ENCODE peak calls at places on chromosomes 1 and 21, in five cellular contexts. One of them, this sample, is unnamed.

GRCh38 chr1:153485880-153486279 is 25.4 kb upstream of the S100A7 start:
- DNase-seq in ovary: no peak
- DNase-seq in IMR-90: no peak
- DNase-seq in astrocyte of the cerebellum: no peak
- DNase-seq in kidney epithelial cell: no peak
- DNase-seq in this sample: peak

GRCh38 chr1:111628153-111628552 is 8.6 kb downstream of the RAP1A start:
- DNase-seq in ovary: no peak
- DNase-seq in IMR-90: no peak
- DNase-seq in astrocyte of the cerebellum: peak
- DNase-seq in kidney epithelial cell: no peak
- DNase-seq in this sample: no peak

GRCh38 chr1:180269848-180270766 is 40.0 kb downstream of the LHX4 start:
- DNase-seq in ovary: no peak
- DNase-seq in IMR-90: no peak
- DNase-seq in astrocyte of the cerebellum: no peak
- DNase-seq in kidney epithelial cell: no peak
- DNase-seq in this sample: no peak

GRCh38 chr21:41933259-41934079 is 20.3 kb downstream of the C2CD2 start:
- DNase-seq in ovary: peak
- DNase-seq in IMR-90: peak
- DNase-seq in astrocyte of the cerebellum: no peak
- DNase-seq in kidney epithelial cell: no peak
- DNase-seq in this sample: peak

GRCh38 chr1:7430646-7431045 is 340.4 kb upstream of the VAMP3 start:
- DNase-seq in ovary: no peak
- DNase-seq in IMR-90: no peak
- DNase-seq in astrocyte of the cerebellum: no peak
- DNase-seq in kidney epithelial cell: no peak
- DNase-seq in this sample: peak

GRCh38 chr1:99650773-99651437 is 5.0 kb downstream of the PALMD start:
- DNase-seq in ovary: no peak
- DNase-seq in IMR-90: no peak
- DNase-seq in astrocyte of the cerebellum: peak
- DNase-seq in kidney epithelial cell: no peak
- DNase-seq in this sample: no peak

GRCh38 chr1:244449936-244450508 is 1.7 kb downstream of the ADSS2 start:
- DNase-seq in ovary: no peak
- DNase-seq in IMR-90: no peak
- DNase-seq in astrocyte of the cerebellum: no peak
- DNase-seq in kidney epithelial cell: no peak
- DNase-seq in this sample: no peak

GRCh38 chr21:15063081-15063820 is 1.5 kb downstream of the NRIP1 start:
- DNase-seq in ovary: no peak
- DNase-seq in IMR-90: peak
- DNase-seq in astrocyte of the cerebellum: no peak
- DNase-seq in kidney epithelial cell: no peak
- DNase-seq in this sample: peak

GRCh38 chr1:1306070-1306660 is 1.6 kb downstream of the ACAP3 start:
- DNase-seq in ovary: no peak
- DNase-seq in IMR-90: peak
- DNase-seq in astrocyte of the cerebellum: no peak
- DNase-seq in kidney epithelial cell: no peak
- DNase-seq in this sample: peak

GRCh38 chr1:71861022-71861421 is 421.3 kb downstream of the NEGR1 start:
- DNase-seq in ovary: no peak
- DNase-seq in IMR-90: peak
- DNase-seq in astrocyte of the cerebellum: no peak
- DNase-seq in kidney epithelial cell: no peak
- DNase-seq in this sample: peak

GRCh38 chr1:37570528-37571334 is 14.0 kb downstream of the DNALI1 start:
- DNase-seq in ovary: no peak
- DNase-seq in IMR-90: no peak
- DNase-seq in astrocyte of the cerebellum: no peak
- DNase-seq in kidney epithelial cell: no peak
- DNase-seq in this sample: no peak

GRCh38 chr1:2377751-2378440 is 13.5 kb downstream of the MORN1 start:
- DNase-seq in ovary: peak
- DNase-seq in IMR-90: no peak
- DNase-seq in astrocyte of the cerebellum: no peak
- DNase-seq in kidney epithelial cell: no peak
- DNase-seq in this sample: no peak

GRCh38 chr1:2375923-2376260 is 15.5 kb downstream of the MORN1 start:
- DNase-seq in ovary: peak
- DNase-seq in IMR-90: no peak
- DNase-seq in astrocyte of the cerebellum: no peak
- DNase-seq in kidney epithelial cell: no peak
- DNase-seq in this sample: no peak

GRCh38 chr1:2376931-2377672 is 14.3 kb downstream of the MORN1 start:
- DNase-seq in ovary: peak
- DNase-seq in IMR-90: no peak
- DNase-seq in astrocyte of the cerebellum: no peak
- DNase-seq in kidney epithelial cell: no peak
- DNase-seq in this sample: no peak

GRCh38 chr1:2375246-2375922 is 16.0 kb downstream of the MORN1 start:
- DNase-seq in ovary: peak
- DNase-seq in IMR-90: no peak
- DNase-seq in astrocyte of the cerebellum: no peak
- DNase-seq in kidney epithelial cell: no peak
- DNase-seq in this sample: no peak

DNA sequence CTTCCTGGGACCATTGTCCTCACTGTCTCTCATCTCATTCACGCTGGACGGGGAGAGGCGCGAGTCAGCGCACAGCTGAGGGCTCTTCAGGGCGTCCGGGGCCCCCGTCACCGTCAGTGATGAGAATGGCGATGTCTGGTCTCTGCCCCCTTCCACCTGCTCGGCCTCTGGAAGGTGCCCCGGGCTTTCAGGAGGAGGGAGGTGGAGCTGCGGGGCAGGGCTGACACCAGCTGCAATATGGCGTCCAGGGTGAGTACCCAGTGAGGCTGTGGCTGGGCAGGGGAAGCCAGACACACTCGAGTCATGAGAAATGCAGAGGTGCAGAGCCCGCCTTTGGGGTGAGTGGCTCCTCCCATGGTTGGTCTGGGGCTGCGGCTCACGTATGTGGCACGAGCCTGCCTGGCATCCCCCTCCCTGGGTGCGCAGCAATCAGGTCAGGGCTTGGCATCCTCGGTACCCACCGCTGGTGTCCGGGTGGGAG is 15.1 kb downstream of the MORN1 start:
- DNase-seq in ovary: peak
- DNase-seq in IMR-90: no peak
- DNase-seq in astrocyte of the cerebellum: no peak
- DNase-seq in kidney epithelial cell: no peak
- DNase-seq in this sample: no peak
- H3K4me3 ChIP-seq in ovary: no peak
- H3K4me3 ChIP-seq in IMR-90: no peak
- H3K4me3 ChIP-seq in astrocyte of the cerebellum: no peak
- H3K4me3 ChIP-seq in kidney epithelial cell: no peak
- H3K4me3 ChIP-seq in this sample: no peak

DNA sequence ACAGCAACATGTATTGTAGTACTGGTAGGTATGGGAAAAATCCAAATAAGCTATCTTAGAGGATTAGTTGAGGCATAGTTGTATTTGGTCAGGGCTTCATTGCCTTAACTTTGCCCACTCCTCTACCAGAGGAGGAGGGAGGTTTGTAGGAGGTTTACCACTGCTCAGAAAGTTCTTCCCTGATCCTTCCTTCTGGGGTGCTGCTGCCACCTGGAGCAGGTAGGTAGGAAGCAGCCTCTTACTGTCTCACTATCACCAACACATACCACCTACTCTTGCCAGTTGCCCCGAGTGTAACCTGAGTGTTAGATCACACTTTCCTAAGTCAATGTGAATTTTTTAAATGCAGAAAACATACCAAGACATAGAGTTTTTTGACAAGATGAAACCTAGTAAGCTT is 24.1 kb upstream of the ZSWIM5 start:
- DNase-seq in ovary: no peak
- DNase-seq in IMR-90: no peak
- DNase-seq in astrocyte of the cerebellum: no peak
- DNase-seq in kidney epithelial cell: no peak
- DNase-seq in this sample: no peak
- TF ChIP-seq CTCF in ovary: no peak
- TF ChIP-seq CTCF in IMR-90: no peak
- TF ChIP-seq CTCF in astrocyte of the cerebellum: no peak
- TF ChIP-seq CTCF in kidney epithelial cell: no peak
- TF ChIP-seq CTCF in this sample: no peak

GRCh38 chr1:32393136-32393535 is 1.1 kb downstream of the BSDC1 start:
- DNase-seq in ovary: no peak
- DNase-seq in IMR-90: peak
- DNase-seq in astrocyte of the cerebellum: no peak
- DNase-seq in kidney epithelial cell: no peak
- DNase-seq in this sample: peak

GRCh38 chr1:32393832-32394140 is 455 bp downstream of the BSDC1 start:
- DNase-seq in ovary: no peak
- DNase-seq in IMR-90: no peak
- DNase-seq in astrocyte of the cerebellum: no peak
- DNase-seq in kidney epithelial cell: no peak
- DNase-seq in this sample: peak

GRCh38 chr1:32394890-32395415 is 712 bp upstream of the BSDC1 start:
- DNase-seq in ovary: no peak
- DNase-seq in IMR-90: peak
- DNase-seq in astrocyte of the cerebellum: no peak
- DNase-seq in kidney epithelial cell: no peak
- DNase-seq in this sample: peak

GRCh38 chr1:32392358-32392757 is 1.9 kb downstream of the BSDC1 start:
- DNase-seq in ovary: no peak
- DNase-seq in IMR-90: no peak
- DNase-seq in astrocyte of the cerebellum: no peak
- DNase-seq in kidney epithelial cell: no peak
- DNase-seq in this sample: no peak

DNA sequence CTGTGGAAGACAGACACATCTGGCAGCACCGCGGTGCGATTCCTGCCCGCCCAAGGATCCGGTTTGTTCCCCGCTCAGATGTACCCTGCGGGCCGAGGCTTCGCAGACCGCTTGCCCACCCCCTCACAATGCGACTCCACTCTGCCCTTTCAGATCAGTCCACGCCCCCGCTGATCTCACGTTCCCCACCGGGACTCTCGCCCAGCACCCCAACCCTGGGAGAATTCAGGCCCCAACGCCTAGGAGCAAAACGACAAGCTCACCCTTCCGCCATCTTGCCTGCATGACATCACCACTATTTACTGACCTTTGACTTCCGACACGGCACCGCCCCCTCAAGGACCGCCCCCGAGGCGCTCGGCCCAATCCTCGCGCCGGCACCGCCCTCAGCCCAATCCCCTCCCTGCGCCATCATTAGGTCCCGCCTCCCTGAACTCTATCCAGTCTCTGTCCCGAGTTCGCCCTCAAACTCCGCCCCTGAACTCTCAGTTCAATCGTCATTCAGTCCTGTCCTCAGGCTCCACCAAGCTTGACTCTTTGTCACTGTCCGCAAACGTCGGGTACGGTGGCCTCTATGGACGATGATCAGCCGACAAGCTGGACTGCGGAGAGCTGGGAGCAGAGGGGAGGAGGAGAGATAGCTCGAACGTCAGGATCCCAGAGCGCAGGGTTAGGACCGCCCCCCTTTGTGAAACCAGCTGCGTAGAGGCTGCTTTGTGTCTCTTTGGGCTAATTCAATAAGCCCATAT is at the start of gene BSDC1:
- DNase-seq in ovary: peak
- DNase-seq in IMR-90: peak
- DNase-seq in astrocyte of the cerebellum: peak
- DNase-seq in kidney epithelial cell: peak
- DNase-seq in this sample: peak
- H3K4me3 ChIP-seq in ovary: peak
- H3K4me3 ChIP-seq in IMR-90: peak
- H3K4me3 ChIP-seq in astrocyte of the cerebellum: peak
- H3K4me3 ChIP-seq in kidney epithelial cell: peak
- H3K4me3 ChIP-seq in this sample: peak

GRCh38 chr1:230104395-230105244 is 37.6 kb downstream of the GALNT2 start:
- DNase-seq in ovary: peak
- DNase-seq in IMR-90: peak
- DNase-seq in astrocyte of the cerebellum: peak
- DNase-seq in kidney epithelial cell: peak
- DNase-seq in this sample: peak
- TF ChIP-seq CTCF in ovary: no peak
- TF ChIP-seq CTCF in IMR-90: no peak
- TF ChIP-seq CTCF in astrocyte of the cerebellum: peak
- TF ChIP-seq CTCF in kidney epithelial cell: no peak
- TF ChIP-seq CTCF in this sample: no peak

DNA sequence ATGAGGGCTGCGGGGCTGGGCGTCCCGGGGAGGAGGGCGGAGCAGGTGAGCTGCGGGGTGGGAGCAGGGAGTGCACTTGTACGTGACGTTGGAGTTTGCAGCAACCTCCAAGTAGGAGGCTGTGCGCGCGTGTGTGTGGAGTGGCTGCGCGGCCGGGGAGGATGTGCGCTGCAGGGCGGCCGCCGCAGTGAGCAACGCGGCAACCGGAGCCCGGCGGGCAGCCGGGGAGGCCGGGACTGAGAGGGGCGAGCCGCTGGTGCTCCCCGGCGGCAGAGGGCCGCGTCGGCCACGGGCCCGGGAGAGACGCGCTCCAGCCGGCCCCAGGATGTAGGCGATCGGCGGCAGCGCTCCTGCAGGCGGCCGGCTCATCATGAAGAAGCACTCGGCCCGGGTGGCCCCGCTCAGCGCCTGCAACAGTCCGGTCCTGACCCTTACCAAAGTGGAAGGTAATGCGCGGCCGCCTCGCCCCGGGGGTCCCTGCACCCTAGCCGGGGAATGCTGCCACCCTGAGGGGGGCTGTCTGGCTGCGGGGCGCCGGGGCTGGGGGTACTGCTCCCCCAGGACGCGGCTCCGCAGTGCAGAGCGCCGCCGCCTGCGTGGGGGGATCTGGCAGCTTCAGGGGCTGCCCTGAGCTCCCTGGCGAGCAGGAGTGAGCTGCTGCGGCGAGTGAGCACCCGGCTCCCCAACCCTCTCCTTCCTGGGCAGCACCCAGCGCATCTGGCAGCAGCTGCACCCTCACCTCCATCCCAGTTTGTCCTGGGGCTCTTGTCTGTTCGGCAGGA is 158.9 kb upstream of the COA6 start:
- DNase-seq in ovary: no peak
- DNase-seq in IMR-90: peak
- DNase-seq in astrocyte of the cerebellum: no peak
- DNase-seq in kidney epithelial cell: no peak
- DNase-seq in this sample: no peak
- H3K4me3 ChIP-seq in ovary: no peak
- H3K4me3 ChIP-seq in IMR-90: peak
- H3K4me3 ChIP-seq in astrocyte of the cerebellum: peak
- H3K4me3 ChIP-seq in kidney epithelial cell: peak
- H3K4me3 ChIP-seq in this sample: peak

This sample was measured in foreskin fibroblast.